ENCODE peak calls at places on chromosomes 16 and 17, in eight cellular contexts. I is effector memory CD4-positive, alpha-beta T cell; D is transverse colon; X is psoas muscle; O is ascending aorta; V is SK-N-SH; P is cardiac muscle cell; N is Caco-2. G is an unnamed sample.

GRCh38 chr16:62831235-62831634 is 795.0 kb upstream of the CDH8 start:
- DNase-seq in I (no peak), O (no peak), D (no peak), N (no peak), V (no peak), X (no peak), P (no peak), G (no peak)

GRCh38 chr17:56629450-56630187 is 36.1 kb downstream of the NOG start:
- DNase-seq in X (no peak), O (no peak), V (peak; percentile 36), D (no peak), N (peak; percentile 35), I (no peak), P (peak; percentile 11), G (no peak)

GRCh38 chr16:89721644-89722391 is 481 bp downstream of the ZNF276 start:
- DNase-seq in D (peak; percentile 83), P (peak; percentile 60), N (peak; percentile 58), V (peak; percentile 75), I (peak; percentile 88), X (peak; percentile 77), O (peak; percentile 84), G (peak; percentile 93)

GRCh38 chr16:82152641-82153094 is 17.4 kb downstream of the MPHOSPH6 start:
- DNase-seq in N (peak; percentile 61), X (no peak), P (no peak), I (no peak), O (no peak), D (peak; percentile 60), V (no peak), G (no peak)

GRCh38 chr17:879546-879945 is 97.4 kb downstream of the MRM3 start:
- DNase-seq in X (peak; percentile 86), N (peak; percentile 71), D (peak; percentile 71), I (peak; percentile 48), O (peak; percentile 75), P (peak; percentile 92), V (no peak), G (peak; percentile 78)

GRCh38 chr17:28704219-28704858 is 7.3 kb downstream of the PROCA1 start:
- DNase-seq in V (no peak), I (no peak), P (no peak), N (no peak), D (no peak), O (no peak), X (no peak), G (no peak)

GRCh38 chr17:2406903-2407790 is 6.3 kb upstream of the MNT start:
- DNase-seq in N (peak; percentile 40), P (peak; percentile 79), V (no peak), I (no peak), D (peak; percentile 91), X (peak; percentile 79), O (peak; percentile 95), G (no peak)

GRCh38 chr16:58459344-58460218 is 40.4 kb upstream of the NDRG4 start:
- DNase-seq in N (no peak), P (peak; percentile 34), V (no peak), O (no peak), X (no peak), I (no peak), D (no peak), G (no peak)

GRCh38 chr16:30651124-30652004 is 604 bp downstream of the PRR14 start:
- DNase-seq in I (peak; percentile 77), D (peak; percentile 80), N (peak; percentile 73), P (peak; percentile 75), X (peak; percentile 87), O (peak; percentile 84), V (peak; percentile 88), G (peak; percentile 81)

GRCh38 chr17:36088559-36089376 is 1.2 kb downstream of the CCL3 start:
- DNase-seq in V (no peak), O (no peak), N (no peak), X (no peak), D (no peak), I (no peak), P (no peak), G (no peak)

GRCh38 chr17:296906-297690 is 55.5 kb downstream of the RPH3AL start:
- DNase-seq in X (peak; percentile 48), N (no peak), P (no peak), O (peak; percentile 45), I (no peak), V (no peak), D (no peak), G (no peak)

GRCh38 chr17:4587195-4587594 is 2.9 kb downstream of the SMTNL2 start:
- DNase-seq in X (peak; percentile 68), N (no peak), V (no peak), P (no peak), D (no peak), I (no peak), O (no peak), G (no peak)
- H3K27me3 ChIP-seq in X (no peaks in the 10 kb centered on the region), N (no peaks in the 10 kb centered on the region), V (peaks cover 76% of the 10 kb centered on the region), P (no peaks in the 10 kb centered on the region), D (peaks cover 38% of the 10 kb centered on the region), I (peaks cover 12% of the 10 kb centered on the region), O (peaks cover 14% of the 10 kb centered on the region), G (peaks cover 22% of the 10 kb centered on the region)

GRCh38 chr17:39701784-39702422 is 2.0 kb downstream of the ERBB2 start:
- DNase-seq in V (no peak), N (no peak), P (no peak), D (no peak), O (no peak), I (no peak), X (no peak), G (no peak)

GRCh38 chr17:39702901-39703893 is 3.3 kb downstream of the ERBB2 start:
- DNase-seq in D (no peak), X (no peak), N (no peak), P (no peak), O (no peak), V (no peak), I (no peak), G (no peak)

GRCh38 chr17:39699818-39700147 is at the start of gene ERBB2:
- DNase-seq in I (no peak), D (peak; percentile 88), N (peak; percentile 79), P (peak; percentile 82), V (no peak), X (peak; percentile 81), O (peak; percentile 90), G (no peak)

GRCh38 chr17:39700148-39700987 is 504 bp downstream of the ERBB2 start:
- DNase-seq in D (no peak), N (peak; percentile 50), P (peak; percentile 32), V (no peak), X (no peak), O (no peak), I (no peak), G (no peak)

DNA sequence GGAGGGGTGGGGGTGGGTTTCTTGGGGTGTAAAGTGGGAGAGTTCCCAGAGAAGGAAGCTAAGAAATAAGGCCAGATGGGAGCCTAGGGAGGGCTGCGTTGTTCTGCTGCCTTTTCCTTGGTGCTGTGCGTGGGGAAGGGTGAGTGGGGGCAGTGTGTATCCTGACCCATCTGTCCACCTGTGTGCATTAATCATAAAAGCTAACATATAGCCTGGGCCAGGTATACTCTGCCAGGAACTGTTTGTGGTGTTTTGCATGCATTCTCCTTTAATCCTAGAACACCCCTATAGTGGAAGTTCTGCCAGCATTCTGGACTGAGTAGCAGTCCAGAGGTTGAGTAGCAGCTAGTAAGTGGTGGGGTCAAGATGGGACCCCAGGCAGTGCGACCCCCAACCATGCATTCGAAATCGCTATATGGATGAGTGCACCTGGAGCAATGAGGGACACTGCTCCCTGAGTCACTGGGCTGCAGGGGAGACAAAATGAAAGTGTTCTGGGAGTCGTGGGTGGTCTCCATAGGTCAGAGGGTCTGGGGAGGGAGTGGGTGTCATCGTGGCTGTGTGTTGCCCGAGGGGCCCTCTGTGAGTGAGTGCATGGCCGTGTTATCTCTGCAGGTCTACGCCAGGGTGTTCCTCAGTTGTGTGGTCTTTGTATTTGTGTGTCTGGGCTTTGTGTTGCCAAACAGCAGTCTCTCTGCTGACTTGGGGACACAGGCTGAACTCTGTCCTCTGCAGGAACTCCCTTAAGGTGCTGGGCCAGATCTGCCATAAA is 1.3 kb downstream of the ERBB2 start:
- DNase-seq in D (peak; percentile 88), O (no peak), P (no peak), N (peak; percentile 43), X (no peak), V (no peak), I (no peak), G (no peak)
- H3K4me3 ChIP-seq in D (peak overlapping the region; percentile 67), O (peak overlapping the region; percentile 84), P (peak overlapping the region; percentile 66), N (peak overlapping the region; percentile 84), X (peak overlapping the region; percentile 94), V (no peak overlapping the region), I (no peak overlapping the region), G (no peak overlapping the region)

GRCh38 chr17:70947636-70948565 is 778.6 kb downstream of the KCNJ2 start:
- DNase-seq in I (no peak), V (no peak), P (no peak), N (no peak), X (no peak), D (no peak), O (no peak), G (no peak)

GRCh38 chr17:70947215-70947614 is 777.9 kb downstream of the KCNJ2 start:
- DNase-seq in V (no peak), N (no peak), I (no peak), D (no peak), X (no peak), O (no peak), P (no peak), G (no peak)

GRCh38 chr17:70945386-70945785 is 776.1 kb downstream of the KCNJ2 start:
- DNase-seq in V (no peak), X (no peak), D (no peak), I (no peak), O (no peak), N (no peak), P (peak; percentile 60), G (no peak)
- H3K9me3 ChIP-seq in V (no peaks in the 10 kb centered on the region), X (no peaks in the 10 kb centered on the region), D (no peaks in the 10 kb centered on the region), I (no peaks in the 10 kb centered on the region), O (no peaks in the 10 kb centered on the region), N (no peaks in the 10 kb centered on the region), P (no peaks in the 10 kb centered on the region), G (no peaks in the 10 kb centered on the region)

GRCh38 chr17:33080091-33080490 is 88.4 kb downstream of the SPACA3 start:
- DNase-seq in I (no peak), O (no peak), D (peak; percentile 23), V (no peak), N (no peak), P (no peak), X (no peak), G (no peak)

GRCh38 chr17:33082529-33083148 is 91.0 kb downstream of the SPACA3 start:
- DNase-seq in X (no peak), P (no peak), I (no peak), N (no peak), O (no peak), D (no peak), V (peak; percentile 11), G (no peak)

GRCh38 chr17:33086878-33087277 is 95.2 kb downstream of the SPACA3 start:
- DNase-seq in P (no peak), O (no peak), N (no peak), X (no peak), D (no peak), V (no peak), I (no peak), G (no peak)

GRCh38 chr17:33086041-33086440 is 94.4 kb downstream of the SPACA3 start:
- DNase-seq in I (no peak), V (no peak), O (no peak), P (no peak), N (no peak), D (no peak), X (no peak), G (no peak)

DNA sequence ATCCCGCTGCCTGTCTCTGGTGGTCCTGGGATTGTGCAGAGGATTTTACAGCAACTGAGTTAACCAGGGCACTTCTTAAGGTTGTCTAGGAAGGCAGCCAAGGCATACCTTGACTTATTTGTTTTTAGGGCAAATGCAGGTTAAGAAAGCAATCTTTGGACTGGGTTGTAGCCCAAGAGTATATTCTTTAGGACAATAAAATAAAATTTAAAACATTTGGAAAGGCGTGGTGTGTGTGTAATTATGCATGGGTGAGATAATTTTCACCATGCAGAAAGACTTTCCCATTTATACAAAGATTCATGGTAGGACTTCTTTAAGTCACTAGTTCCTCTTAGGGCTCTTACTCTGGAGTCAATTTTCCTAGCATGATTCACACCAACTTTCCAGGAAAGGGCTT is 93.1 kb downstream of the SPACA3 start:
- DNase-seq in D (no peak), X (no peak), O (no peak), V (no peak), N (no peak), P (no peak), I (no peak), G (no peak)
- H3K27me3 ChIP-seq in D (no peaks in the 10 kb centered on the region), X (peaks cover 16% of the 10 kb centered on the region), O (no peaks in the 10 kb centered on the region), V (no peaks in the 10 kb centered on the region), N (no peaks in the 10 kb centered on the region), P (peaks cover 7% of the 10 kb centered on the region), I (peaks cover 4% of the 10 kb centered on the region), G (no peaks in the 10 kb centered on the region)

G was measured in CD8-positive, alpha-beta memory T cell.